ENCODE peak calls at places on chromosomes 3 and 15, in nine cellular contexts. H, N, P, G, K, Q, T, L and I are unnamed samples.

GRCh38 chr15:92666780-92667179 is 11.2 kb upstream of the FAM174B start:
- DNase-seq in G (no peak), N (no peak), K (peak; percentile 84), Q (no peak), H (no peak), T (no peak), L (no peak), P (no peak), I (no peak)

GRCh38 chr15:77753238-77753873 is 120.6 kb upstream of the LINGO1 start:
- DNase-seq in T (peak; percentile 30), N (peak; percentile 47), H (no peak), G (no peak), Q (peak; percentile 78), K (no peak), L (no peak), P (peak; percentile 54), I (peak; percentile 24)

GRCh38 chr3:26932752-26933151 is 310.2 kb downstream of the LRRC3B start:
- DNase-seq in L (no peak), T (no peak), H (no peak), P (no peak), N (no peak), K (no peak), G (no peak), Q (no peak), I (no peak)

GRCh38 chr3:89372456-89372855 is 265.0 kb downstream of the EPHA3 start:
- DNase-seq in N (no peak), P (no peak), H (no peak), K (no peak), G (no peak), L (no peak), T (no peak), Q (no peak), I (no peak)

GRCh38 chr3:38281895-38282686 is at the start of gene SLC22A14:
- DNase-seq in N (peak; percentile 38), T (no peak), K (no peak), H (no peak), L (no peak), Q (no peak), G (no peak), P (no peak), I (peak; percentile 23)

GRCh38 chr3:114307222-114307840 is 13.5 kb downstream of the TIGIT start:
- DNase-seq in L (no peak), K (no peak), N (no peak), G (no peak), T (no peak), H (no peak), P (no peak), Q (no peak), I (no peak)

GRCh38 chr15:19944261-19944888 is 597.2 kb downstream of the GOLGA6L6 start:
- DNase-seq in G (no peak), H (no peak), K (no peak), Q (no peak), P (no peak), L (no peak), T (no peak), N (no peak), I (no peak)

GRCh38 chr3:111747490-111747889 is 111.6 kb upstream of the PHLDB2 start:
- DNase-seq in L (no peak), N (no peak), Q (no peak), T (peak; percentile 59), G (no peak), P (no peak), H (no peak), K (no peak), I (no peak)

GRCh38 chr3:179655236-179655635 is 2.4 kb downstream of the USP13 start:
- DNase-seq in T (no peak), N (no peak), G (no peak), Q (no peak), K (no peak), H (no peak), L (no peak), P (no peak), I (no peak)

GRCh38 chr3:179652467-179653105 is at the start of gene USP13:
- DNase-seq in Q (peak; percentile 75), T (peak; percentile 82), K (peak; percentile 80), P (peak; percentile 65), G (peak; percentile 86), L (peak; percentile 76), N (peak; percentile 79), H (peak; percentile 85), I (peak; percentile 88)

GRCh38 chr3:179651687-179652466 is 963 bp upstream of the USP13 start:
- DNase-seq in H (no peak), K (no peak), N (no peak), L (no peak), P (no peak), T (no peak), Q (no peak), G (no peak), I (no peak)

GRCh38 chr3:179653777-179654117 is 907 bp downstream of the USP13 start:
- DNase-seq in Q (peak; percentile 16), T (no peak), G (peak; percentile 18), K (no peak), H (peak; percentile 38), N (no peak), P (no peak), L (no peak), I (no peak)

DNA sequence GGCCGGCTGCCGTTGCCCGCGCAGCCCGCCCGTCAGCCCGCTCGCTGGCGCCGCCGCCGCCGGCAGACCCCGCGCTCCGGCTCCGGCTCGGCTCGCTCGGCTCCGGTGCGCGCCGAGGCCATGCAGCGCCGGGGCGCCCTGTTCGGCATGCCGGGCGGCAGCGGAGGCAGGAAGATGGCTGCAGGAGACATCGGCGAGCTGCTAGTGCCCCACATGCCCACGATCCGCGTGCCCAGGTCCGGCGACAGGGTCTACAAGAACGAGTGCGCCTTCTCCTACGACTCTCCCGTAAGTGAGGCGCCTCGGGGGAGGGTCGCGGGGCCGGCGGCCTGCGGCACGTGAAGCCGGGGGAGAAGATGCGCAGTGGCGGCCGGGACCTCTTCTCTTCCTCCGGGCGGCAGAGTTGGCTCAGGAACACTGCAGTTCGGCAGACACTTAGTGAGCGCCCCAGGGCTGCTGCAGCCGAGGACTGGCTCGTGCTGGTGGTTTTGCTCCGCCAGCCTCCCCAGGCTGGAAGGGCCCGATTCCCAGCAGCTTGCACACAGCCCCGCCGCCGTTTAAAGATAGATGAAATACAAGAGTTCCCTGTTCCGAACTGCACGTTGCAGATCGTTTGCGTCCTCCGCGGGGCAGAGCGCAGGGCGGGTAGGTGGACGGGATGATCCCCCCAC is 401 bp downstream of the USP13 start:
- DNase-seq in T (peak; percentile 72), H (peak; percentile 83), K (peak; percentile 84), P (peak; percentile 59), G (peak; percentile 84), Q (peak; percentile 66), N (peak; percentile 71), L (peak; percentile 77), I (peak; percentile 68)
- TF ChIP-seq CTCF in T (no peak), H (no peak), K (no peak), P (no peak), G (no peak), Q (no peak), N (peak; percentile 17), L (no peak), I (peak; percentile 45)

DNA sequence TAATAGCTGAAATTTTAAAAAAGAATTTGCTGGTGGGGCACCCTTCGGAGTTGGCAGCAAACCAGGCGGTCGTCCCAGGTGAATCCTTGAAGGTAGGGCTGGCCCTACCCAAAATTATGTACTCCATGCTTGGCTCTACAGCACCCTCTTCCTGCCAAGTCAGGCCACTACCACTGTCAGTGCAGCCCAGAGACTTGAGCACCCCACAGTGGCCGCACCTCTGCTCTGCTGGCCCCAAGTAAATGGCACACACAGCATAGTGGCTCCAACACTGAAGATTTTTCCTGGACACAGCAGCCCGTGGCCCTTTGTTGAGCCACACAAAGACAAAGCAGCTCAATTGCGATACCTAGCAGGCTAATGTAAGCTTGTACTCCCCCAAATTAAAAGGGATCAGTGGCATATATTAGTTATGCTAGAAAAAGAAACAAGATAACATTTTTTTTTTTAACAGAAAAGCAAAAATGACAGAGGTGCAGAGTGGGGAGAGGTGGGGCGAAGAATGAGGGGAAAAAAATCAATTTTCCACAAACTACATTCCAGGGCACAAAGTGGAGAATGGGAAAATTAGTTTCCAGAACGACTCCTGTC is 250.5 kb downstream of the UACA start:
- DNase-seq in H (no peak), T (peak; percentile 75), N (peak; percentile 83), K (no peak), L (no peak), Q (peak; percentile 38), P (no peak), G (peak; percentile 57), I (peak; percentile 81)
- TF ChIP-seq CTCF in H (peak; percentile 44), T (peak; percentile 89), N (peak; percentile 96), K (no peak), L (no peak), Q (peak; percentile 65), P (peak; percentile 55), G (peak; percentile 89), I (peak; percentile 100)

GRCh38 chr3:55486857-55487375 is at the start of gene WNT5A:
- DNase-seq in L (no peak), H (peak; percentile 54), G (no peak), Q (peak; percentile 55), N (peak; percentile 36), P (no peak), K (no peak), T (no peak), I (no peak)
- TF ChIP-seq CTCF in L (no peak), H (no peak), G (no peak), Q (no peak), N (no peak), P (no peak), K (no peak), T (no peak), I (no peak)

GRCh38 chr3:128071771-128072453 is 19.7 kb downstream of the SEC61A1 start:
- DNase-seq in T (no peak), K (no peak), G (no peak), P (no peak), H (no peak), Q (no peak), L (no peak), N (no peak), I (no peak)

GRCh38 chr3:128073807-128074206 is 21.6 kb downstream of the SEC61A1 start:
- DNase-seq in L (no peak), G (no peak), Q (no peak), N (no peak), K (no peak), P (no peak), H (no peak), T (no peak), I (no peak)

GRCh38 chr3:128073185-128073725 is 21.0 kb downstream of the SEC61A1 start:
- DNase-seq in T (no peak), H (no peak), Q (no peak), N (no peak), K (peak; percentile 38), L (no peak), P (no peak), G (no peak), I (no peak)

GRCh38 chr3:128070898-128071591 is 18.8 kb downstream of the SEC61A1 start:
- DNase-seq in L (no peak), T (no peak), K (no peak), G (no peak), N (no peak), Q (no peak), H (no peak), P (no peak), I (no peak)

DNA sequence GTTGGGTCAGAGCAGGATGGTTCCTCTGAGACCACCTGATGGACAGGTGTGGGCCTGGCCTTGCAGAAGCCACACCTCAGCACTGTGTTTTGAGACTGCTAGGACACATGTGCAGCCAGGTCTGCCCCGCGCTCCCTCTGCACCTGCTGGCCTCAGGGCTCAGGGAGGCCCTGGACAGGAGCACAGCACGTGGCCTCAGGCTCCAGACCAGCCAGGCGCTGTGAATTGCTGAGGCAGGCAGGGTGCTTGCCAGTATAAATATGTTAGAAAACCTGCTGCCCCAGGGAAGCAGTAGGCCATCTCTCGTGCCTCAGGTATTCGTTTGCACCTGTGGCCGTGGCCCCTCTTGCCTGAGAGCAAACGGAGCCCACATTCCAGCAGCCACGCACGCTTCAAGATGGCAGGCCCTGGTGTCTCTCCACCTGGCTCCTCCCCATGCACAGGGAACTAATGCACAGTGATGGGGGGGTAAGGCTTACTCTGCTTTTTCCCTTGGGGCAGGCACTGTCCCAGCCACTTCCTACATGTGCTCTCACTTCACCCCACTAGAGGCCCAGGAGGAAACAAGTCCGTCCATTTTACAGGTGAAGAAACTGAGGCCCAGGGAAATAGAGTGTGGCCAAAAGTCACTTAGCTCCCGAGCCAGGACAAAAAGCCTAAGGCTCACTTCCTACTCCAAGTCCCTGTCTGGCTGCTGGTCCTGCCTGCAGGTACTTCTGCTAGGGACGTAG is 20.4 kb downstream of the SEC61A1 start:
- DNase-seq in Q (no peak), T (no peak), L (no peak), N (no peak), H (no peak), K (peak; percentile 65), P (no peak), G (no peak), I (no peak)
- TF ChIP-seq CTCF in Q (no peak), T (no peak), L (no peak), N (no peak), H (no peak), K (no peak), P (no peak), G (no peak), I (no peak)